ENCODE peak calls at places on chromosomes 16 and 17, in five cellular contexts. E is H1, X is K562, U is SK-N-SH, F is HepG2. P is an unnamed sample.

GRCh38 chr17:64698725-64699124 is 36.6 kb upstream of the SMURF2 start:
- DNase-seq in F (no peak), X (no peak), U (no peak), E (no peak), P (no peak)

GRCh38 chr16:9666834-9667480 is 515.3 kb downstream of the GRIN2A start:
- DNase-seq in E (no peak), U (no peak), X (no peak), F (no peak), P (no peak)

GRCh38 chr16:73565263-73565662 is 517.3 kb upstream of the ZFHX3 start:
- DNase-seq in X (no peak), U (no peak), F (peak; percentile 23), E (no peak), P (no peak)

GRCh38 chr16:105521-105920 is 27.5 kb downstream of the MPG start:
- DNase-seq in E (no peak), X (no peak), U (no peak), F (no peak), P (no peak)

GRCh38 chr17:83106913-83107655 is 27.7 kb downstream of the METRNL start:
- DNase-seq in U (no peak), F (no peak), X (no peak), E (no peak), P (no peak)

GRCh38 chr16:3020247-3020603 is at the start of gene TNFRSF12A:
- DNase-seq in E (peak; percentile 85), U (peak; percentile 95), X (peak; percentile 90), F (peak; percentile 66), P (no peak)

GRCh38 chr16:73020409-73020884 is 27.5 kb downstream of the ZFHX3 start:
- DNase-seq in U (no peak), E (no peak), X (no peak), F (peak; percentile 92), P (no peak)

GRCh38 chr16:72787519-72788268 is 260.2 kb downstream of the ZFHX3 start:
- DNase-seq in E (peak; percentile 73), U (no peak), X (no peak), F (no peak), P (peak; percentile 9)

GRCh38 chr16:27070776-27071175 is 4.0 kb downstream of the C16orf82 start:
- DNase-seq in X (no peak), E (no peak), U (no peak), F (no peak), P (no peak)

GRCh38 chr17:57517216-57517518 is 227.9 kb downstream of the CCDC182 start:
- DNase-seq in U (no peak), E (no peak), X (no peak), F (peak; percentile 42), P (no peak)

GRCh38 chr17:19002805-19003542 is 1.6 kb downstream of the FAM83G start:
- DNase-seq in E (no peak), X (no peak), U (no peak), F (no peak), P (no peak)

GRCh38 chr16:79593754-79594153 is 6.8 kb downstream of the MAF start:
- DNase-seq in U (no peak), E (no peak), X (no peak), F (no peak), P (no peak)

GRCh38 chr17:40373324-40373723 is 8.8 kb upstream of the GJD3 start:
- DNase-seq in F (no peak), U (no peak), X (no peak), E (no peak), P (no peak)
- TF ChIP-seq TAF1 in F (no peak), U (no peak), X (no peak), E (no peak), P (no peak)

DNA sequence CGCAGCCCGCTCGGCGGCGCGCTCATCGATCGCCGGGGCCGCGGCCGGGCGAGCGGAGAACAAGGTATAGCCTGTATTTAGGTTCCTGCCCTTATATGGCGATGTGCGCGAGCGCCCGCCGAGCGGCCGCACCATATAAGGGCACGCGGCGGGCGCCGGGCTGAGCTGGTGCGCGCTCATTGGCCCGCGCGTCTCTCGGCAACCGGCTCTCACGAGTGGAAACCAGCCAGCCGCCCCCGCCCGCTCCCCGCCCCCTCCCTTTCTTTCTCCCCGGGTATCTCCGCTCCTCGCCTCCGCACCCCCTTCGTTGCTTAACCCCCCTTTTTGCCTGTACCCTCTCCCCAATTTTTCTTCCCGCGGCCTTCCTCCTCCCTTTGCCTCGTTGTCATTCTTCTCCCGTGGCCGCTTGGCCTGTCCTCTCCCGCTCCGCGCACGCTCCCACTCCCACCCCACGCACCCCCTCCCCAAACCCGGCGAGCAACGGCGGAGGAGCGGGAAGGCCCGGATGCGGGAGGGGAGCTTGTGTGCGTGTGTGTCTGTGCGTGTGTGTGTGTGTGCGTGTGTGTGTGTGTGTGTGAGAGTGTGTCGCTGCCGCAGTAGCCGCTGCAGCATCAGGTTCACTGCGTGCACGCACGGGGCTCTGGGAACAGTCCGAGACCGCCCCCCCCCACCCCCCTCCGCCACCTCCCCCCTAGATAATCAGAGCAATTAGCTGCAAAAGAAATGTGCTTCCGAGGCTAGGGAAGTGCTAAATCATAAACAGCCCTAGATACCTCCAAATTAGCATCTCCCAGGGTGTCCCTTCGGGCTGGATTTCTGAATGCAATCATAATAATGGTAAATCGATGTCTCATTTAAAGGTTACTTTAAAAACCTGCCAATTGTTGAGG is 13.5 kb upstream of the CBX8 start:
- DNase-seq in E (peak; percentile 79), X (peak; percentile 94), F (peak; percentile 83), U (peak; percentile 97), P (no peak)
- H3K4me2 ChIP-seq in E (peak overlapping the region; percentile 51), X (peak overlapping the region; percentile 82), F (peak overlapping the region; percentile 86), U (peak overlapping the region; percentile 100), P (peak overlapping the region; percentile 70)

GRCh38 chr16:59180083-59180476 is 446.0 kb upstream of the GOT2 start:
- DNase-seq in E (no peak), F (peak; percentile 76), X (no peak), U (no peak), P (no peak)
- TF ChIP-seq TAF1 in E (no peak), F (no peak), X (no peak), U (no peak), P (no peak)

GRCh38 chr17:80855968-80856862 is 135.4 kb upstream of the CHMP6 start:
- DNase-seq in U (no peak), E (no peak), F (peak; percentile 31), X (peak; percentile 86), P (peak; percentile 77)
- H3K4me2 ChIP-seq in U (peak overlapping the region; percentile 48), E (no peak overlapping the region), F (no peak overlapping the region), X (peak overlapping the region; percentile 57), P (peak overlapping the region; percentile 57)

GRCh38 chr16:14301150-14302030 is 230.3 kb downstream of the MRTFB start:
- DNase-seq in F (peak; percentile 49), E (no peak), U (peak; percentile 58), X (peak; percentile 41), P (no peak)

GRCh38 chr16:14300631-14301149 is 229.6 kb downstream of the MRTFB start:
- DNase-seq in F (peak; percentile 88), U (peak; percentile 85), E (no peak), X (peak; percentile 64), P (no peak)

GRCh38 chr16:14303182-14303618 is 232.1 kb downstream of the MRTFB start:
- DNase-seq in X (no peak), U (no peak), E (no peak), F (no peak), P (no peak)

GRCh38 chr16:14302399-14303181 is 231.5 kb downstream of the MRTFB start:
- DNase-seq in F (no peak), U (peak; percentile 85), X (peak; percentile 54), E (no peak), P (no peak)

DNA sequence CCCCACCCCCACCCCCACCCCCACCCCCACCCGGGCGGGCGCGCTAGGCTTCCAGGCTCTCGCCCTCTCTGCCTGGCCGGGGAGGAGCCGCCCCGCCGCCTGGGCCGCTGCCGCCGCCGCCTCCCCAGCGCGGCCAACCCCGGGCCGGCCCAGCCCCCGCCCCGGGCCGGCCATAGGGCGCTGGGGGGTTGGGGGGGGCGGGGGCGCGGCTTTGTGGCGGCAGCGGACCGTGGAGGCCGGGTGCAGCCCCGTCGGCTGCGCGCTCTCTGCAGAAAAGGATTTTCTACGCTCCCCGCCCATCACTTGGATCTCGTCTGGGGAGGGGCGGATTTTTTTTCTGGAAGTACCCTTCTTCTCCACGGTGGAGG is 230.9 kb downstream of the MRTFB start:
- DNase-seq in X (peak; percentile 88), E (no peak), F (peak; percentile 49), U (peak; percentile 89), P (no peak)
- TF ChIP-seq TAF1 in X (no peak), E (no peak), F (peak; percentile 15), U (no peak), P (peak; percentile 51)

GRCh38 chr17:34370376-34370996 is 7.5 kb upstream of the CCL1 start:
- DNase-seq in U (no peak), E (no peak), X (no peak), F (no peak), P (no peak)

GRCh38 chr17:34371405-34371804 is 8.4 kb upstream of the CCL1 start:
- DNase-seq in U (no peak), E (no peak), X (no peak), F (no peak), P (no peak)

GRCh38 chr17:34369571-34369970 is 6.5 kb upstream of the CCL1 start:
- DNase-seq in U (no peak), F (no peak), E (no peak), X (no peak), P (no peak)

GRCh38 chr17:34369196-34369500 is 6.1 kb upstream of the CCL1 start:
- DNase-seq in F (no peak), X (no peak), E (peak; percentile 14), U (no peak), P (no peak)

GRCh38 chr17:34370997-34371395 is 8.0 kb upstream of the CCL1 start:
- DNase-seq in E (no peak), F (no peak), U (no peak), X (no peak), P (no peak)
- H3K4me2 ChIP-seq in E (no peak overlapping the region), F (no peak overlapping the region), U (no peak overlapping the region), X (no peak overlapping the region), P (no peak overlapping the region)

DNA sequence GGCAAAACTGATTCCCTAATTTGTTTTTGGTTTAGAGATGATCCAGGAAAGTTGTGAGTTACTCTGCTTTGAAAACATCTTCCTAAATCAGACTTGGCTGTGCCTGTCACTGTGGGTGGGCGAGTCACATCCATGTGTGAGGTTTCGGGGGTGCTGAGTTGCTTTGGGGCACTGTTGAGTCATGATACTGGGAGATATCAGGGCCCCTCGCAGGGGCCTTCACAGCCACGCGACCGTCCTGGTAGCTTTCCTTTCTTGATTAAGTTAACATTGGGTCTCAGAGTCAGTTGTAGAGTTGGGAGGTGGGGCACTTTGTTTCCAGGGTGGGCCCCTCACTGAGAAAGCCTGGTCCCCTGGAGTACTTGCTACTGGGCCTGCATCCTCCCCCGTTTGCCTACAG is 58.3 kb upstream of the LGALS9 start:
- DNase-seq in F (no peak), U (no peak), X (no peak), E (no peak), P (no peak)
- TF ChIP-seq TAF1 in F (no peak), U (no peak), X (no peak), E (no peak), P (no peak)

DNA sequence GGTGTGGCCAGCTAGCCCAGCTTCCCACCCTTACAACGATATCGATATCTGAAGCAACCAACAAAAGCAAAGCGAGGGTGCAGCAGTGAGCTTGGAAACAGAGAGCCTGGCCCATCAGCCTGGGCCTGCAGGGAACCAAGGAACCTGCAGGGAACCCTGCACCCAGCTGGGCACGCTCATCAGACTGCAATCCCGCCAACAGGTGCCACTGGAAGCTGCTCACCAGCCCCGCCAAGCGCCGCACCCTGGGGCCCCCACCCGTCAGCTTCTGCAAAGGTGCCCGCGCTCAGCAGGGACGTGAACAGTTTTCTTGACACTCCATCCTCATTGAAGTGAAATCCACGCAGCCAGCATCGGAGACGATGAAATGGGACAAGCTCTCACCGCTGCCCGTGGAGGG is 250.7 kb downstream of the RBFOX3 start:
- DNase-seq in X (no peak), F (no peak), E (no peak), U (no peak), P (no peak)
- H3K4me2 ChIP-seq in X (no peak overlapping the region), F (no peak overlapping the region), E (no peak overlapping the region), U (no peak overlapping the region), P (no peak overlapping the region)